ENCODE peak calls at places on chromosomes 11 and 22, in nine cellular contexts. B is PC-9; W is NCI-H1105; U is activated naive CD8-positive, alpha-beta T cell treated with anti-CD3 and anti-CD28 coated beads, Interleukin-2, amount 50 U/mL, for 24 hours; Q is NCI-H2107; P is AG08395; Y is SJSA1; D is activated gamma-delta T cell treated with anti-CD3 and anti-CD28 coated beads, Interleukin-2, amount 50 U/mL, for 16 hours; G is mesenchymal stem cell. O is an unnamed sample.

GRCh38 chr11:120883404-120884135 is 140.3 kb upstream of the TBCEL start:
- DNase-seq in B (no peak), W (no peak), U (no peak), Q (no peak), P (peak; percentile 78), Y (no peak), D (no peak), G (peak; percentile 1), O (no peak)

GRCh38 chr22:49391436-49391835 is 436.2 kb downstream of the BRD1 start:
- DNase-seq in B (no peak), W (no peak), U (no peak), Q (no peak), P (no peak), Y (no peak), D (no peak), G (no peak), O (no peak)

GRCh38 chr22:28989484-28989883 is 72.1 kb downstream of the C22orf31 start:
- DNase-seq in B (no peak), W (no peak), U (no peak), Q (no peak), P (no peak), Y (no peak), D (no peak), G (no peak), O (no peak)

GRCh38 chr11:21485011-21485410 is 707.9 kb upstream of the ANO5 start:
- DNase-seq in B (no peak), W (no peak), U (no peak), Q (no peak), P (no peak), Y (no peak), D (no peak), G (no peak), O (no peak)

GRCh38 chr11:113256431-113257227 is 57.8 kb upstream of the TTC12 start:
- DNase-seq in B (no peak), W (peak; percentile 6), U (no peak), Q (no peak), P (no peak), Y (no peak), D (no peak), G (no peak), O (no peak)

GRCh38 chr11:78946945-78947914 is 372.6 kb upstream of the NARS2 start:
- DNase-seq in B (no peak), W (no peak), U (no peak), Q (no peak), P (peak; percentile 47), Y (no peak), D (no peak), G (no peak), O (no peak)

GRCh38 chr11:85947431-85948272 is 92.5 kb downstream of the CCDC83 start:
- DNase-seq in B (peak; percentile 38), W (no peak), U (peak; percentile 22), Q (no peak), P (peak; percentile 83), Y (peak; percentile 60), D (no peak), G (peak; percentile 89), O (no peak)

GRCh38 chr22:19082101-19082500 is 40.1 kb downstream of the DGCR2 start:
- DNase-seq in B (no peak), W (no peak), U (no peak), Q (no peak), P (no peak), Y (no peak), D (no peak), G (no peak), O (no peak)

GRCh38 chr11:115716577-115717214 is 212.5 kb upstream of the CADM1 start:
- DNase-seq in B (no peak), W (no peak), U (no peak), Q (no peak), P (no peak), Y (no peak), D (no peak), G (no peak), O (no peak)

GRCh38 chr11:110438017-110438416 is 8.3 kb downstream of the FDX1 start:
- DNase-seq in B (no peak), W (no peak), U (no peak), Q (no peak), P (no peak), Y (no peak), D (no peak), G (no peak), O (no peak)

GRCh38 chr22:50182176-50183081 is 3.3 kb upstream of the TRABD start:
- DNase-seq in B (peak; percentile 53), W (no peak), U (no peak), Q (no peak), P (no peak), Y (no peak), D (no peak), G (no peak), O (no peak)

GRCh38 chr22:30245985-30246901 is at the start of gene LIF:
- DNase-seq in B (no peak), W (no peak), U (peak; percentile 66), Q (no peak), P (peak; percentile 66), Y (no peak), D (peak; percentile 33), G (peak; percentile 83), O (no peak)

GRCh38 chr11:12100886-12101285 is 9.5 kb upstream of the MICAL2 start:
- DNase-seq in B (no peak), W (no peak), U (no peak), Q (no peak), P (no peak), Y (no peak), D (no peak), G (no peak), O (no peak)

GRCh38 chr11:117300301-117300700 is 9.2 kb downstream of the BACE1-AS start:
- DNase-seq in B (no peak), W (no peak), U (no peak), Q (no peak), P (no peak), Y (no peak), D (no peak), G (peak; percentile 45), O (no peak)

GRCh38 chr11:61834278-61835004 is 6.3 kb downstream of the FADS2 start:
- DNase-seq in B (peak; percentile 64), W (no peak), U (peak; percentile 61), Q (peak; percentile 48), P (peak; percentile 53), Y (no peak), D (peak; percentile 25), G (peak; percentile 93), O (no peak)

GRCh38 chr22:43338766-43339345 is 4.3 kb downstream of the SCUBE1 start:
- DNase-seq in B (no peak), W (no peak), U (no peak), Q (no peak), P (no peak), Y (no peak), D (no peak), G (no peak), O (no peak)

GRCh38 chr11:1939006-1939626 is 8.0 kb upstream of the MRPL23 start:
- DNase-seq in B (no peak), W (no peak), U (no peak), Q (no peak), P (no peak), Y (no peak), D (no peak), G (no peak), O (no peak)

O was measured in epithelial cell of prostate.